ENCODE peak calls at places on chromosomes 12 and 14, in seven cellular contexts. One of them, this sample, is unnamed.

GRCh38 chr12:54032627-54033100 is at the start of gene HOXC5:
- DNase-seq in mucosa of descending colon: peak
- DNase-seq in testis: peak
- DNase-seq in BJ: no peak
- DNase-seq in cardiac fibroblast: peak
- DNase-seq in cardiac muscle cell: peak
- DNase-seq in HL-60: peak
- DNase-seq in this sample: peak

GRCh38 chr14:33568935-33569579 is 381.8 kb downstream of the EGLN3 start:
- DNase-seq in HL-60: no peak
- DNase-seq in cardiac fibroblast: peak
- DNase-seq in BJ: no peak
- DNase-seq in mucosa of descending colon: no peak
- DNase-seq in testis: no peak
- DNase-seq in cardiac muscle cell: peak
- DNase-seq in this sample: no peak

GRCh38 chr12:79415754-79416435 is 274.9 kb downstream of the PAWR start:
- DNase-seq in HL-60: no peak
- DNase-seq in BJ: no peak
- DNase-seq in cardiac fibroblast: peak
- DNase-seq in mucosa of descending colon: no peak
- DNase-seq in testis: no peak
- DNase-seq in cardiac muscle cell: no peak
- DNase-seq in this sample: no peak

GRCh38 chr14:41597647-41598046 is 9.0 kb upstream of the LRFN5 start:
- DNase-seq in mucosa of descending colon: no peak
- DNase-seq in cardiac fibroblast: no peak
- DNase-seq in BJ: no peak
- DNase-seq in testis: peak
- DNase-seq in cardiac muscle cell: no peak
- DNase-seq in HL-60: no peak
- DNase-seq in this sample: no peak

GRCh38 chr12:57005980-57006808 is at the start of gene ZBTB39:
- DNase-seq in HL-60: peak
- DNase-seq in cardiac fibroblast: peak
- DNase-seq in cardiac muscle cell: peak
- DNase-seq in mucosa of descending colon: peak
- DNase-seq in BJ: no peak
- DNase-seq in testis: peak
- DNase-seq in this sample: no peak

GRCh38 chr12:16012086-16012485 is 101.0 kb downstream of the DERA start:
- DNase-seq in mucosa of descending colon: no peak
- DNase-seq in testis: peak
- DNase-seq in BJ: no peak
- DNase-seq in cardiac muscle cell: peak
- DNase-seq in cardiac fibroblast: peak
- DNase-seq in HL-60: no peak
- DNase-seq in this sample: peak

GRCh38 chr12:113221997-113222729 is 899 bp downstream of the TPCN1 start:
- DNase-seq in mucosa of descending colon: no peak
- DNase-seq in BJ: no peak
- DNase-seq in testis: no peak
- DNase-seq in HL-60: peak
- DNase-seq in cardiac fibroblast: no peak
- DNase-seq in cardiac muscle cell: no peak
- DNase-seq in this sample: no peak

GRCh38 chr14:34715108-34715863 is 893 bp upstream of the CFL2 start:
- DNase-seq in cardiac fibroblast: no peak
- DNase-seq in BJ: no peak
- DNase-seq in testis: no peak
- DNase-seq in mucosa of descending colon: no peak
- DNase-seq in cardiac muscle cell: no peak
- DNase-seq in HL-60: no peak
- DNase-seq in this sample: no peak

GRCh38 chr14:78997811-78998210 is 827.6 kb downstream of the NRXN3 start:
- DNase-seq in cardiac muscle cell: peak
- DNase-seq in BJ: no peak
- DNase-seq in cardiac fibroblast: peak
- DNase-seq in HL-60: no peak
- DNase-seq in mucosa of descending colon: no peak
- DNase-seq in testis: peak
- DNase-seq in this sample: peak

GRCh38 chr12:93571854-93572711 is at the start of gene SOCS2:
- DNase-seq in testis: no peak
- DNase-seq in cardiac muscle cell: peak
- DNase-seq in cardiac fibroblast: no peak
- DNase-seq in HL-60: no peak
- DNase-seq in mucosa of descending colon: peak
- DNase-seq in BJ: no peak
- DNase-seq in this sample: no peak

GRCh38 chr12:93570552-93571359 is 1.7 kb upstream of the SOCS2 start:
- DNase-seq in cardiac fibroblast: peak
- DNase-seq in testis: peak
- DNase-seq in mucosa of descending colon: peak
- DNase-seq in HL-60: peak
- DNase-seq in BJ: peak
- DNase-seq in cardiac muscle cell: peak
- DNase-seq in this sample: peak

GRCh38 chr12:93571360-93571853 is 1.1 kb upstream of the SOCS2 start:
- DNase-seq in cardiac fibroblast: peak
- DNase-seq in cardiac muscle cell: peak
- DNase-seq in BJ: no peak
- DNase-seq in HL-60: no peak
- DNase-seq in mucosa of descending colon: peak
- DNase-seq in testis: peak
- DNase-seq in this sample: no peak

GRCh38 chr12:93572712-93573551 is 457 bp downstream of the SOCS2 start:
- DNase-seq in HL-60: no peak
- DNase-seq in mucosa of descending colon: peak
- DNase-seq in testis: peak
- DNase-seq in cardiac muscle cell: peak
- DNase-seq in cardiac fibroblast: peak
- DNase-seq in BJ: no peak
- DNase-seq in this sample: no peak

DNA sequence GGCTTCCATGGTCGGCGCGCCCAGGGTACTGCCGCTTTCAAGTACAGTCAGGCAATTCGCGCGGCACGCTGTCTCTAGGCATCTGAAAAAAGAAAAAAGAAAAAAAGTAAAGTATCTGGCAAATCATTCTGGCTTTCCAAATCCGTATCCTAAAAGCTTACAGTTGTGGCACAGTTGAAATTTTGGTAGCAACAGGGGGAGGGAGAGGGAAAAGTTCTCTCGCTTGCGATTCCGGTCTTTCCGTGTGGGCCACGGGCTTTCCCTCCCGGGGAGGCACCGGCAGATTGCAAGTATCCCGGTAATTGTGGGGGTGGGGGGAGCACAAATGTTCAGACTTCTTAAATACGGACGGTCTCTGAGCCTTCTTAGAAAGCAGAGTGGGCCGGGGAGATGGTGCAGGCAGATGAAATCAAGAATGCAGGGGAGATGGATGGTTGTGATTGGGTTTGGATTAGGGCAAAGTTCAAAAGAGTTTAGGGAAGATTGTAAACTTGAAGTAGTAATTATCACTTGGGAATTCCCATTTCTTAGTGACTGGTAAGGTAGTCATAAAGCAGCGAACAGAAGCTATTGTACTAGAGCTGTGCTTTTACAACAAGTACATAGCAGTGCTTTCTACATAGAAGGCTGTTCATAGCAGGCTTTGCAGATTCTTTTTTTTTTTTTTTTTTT is 1.2 kb downstream of the SOCS2 start:
- DNase-seq in HL-60: no peak
- DNase-seq in mucosa of descending colon: peak
- DNase-seq in BJ: no peak
- DNase-seq in cardiac muscle cell: no peak
- DNase-seq in cardiac fibroblast: peak
- DNase-seq in testis: peak
- DNase-seq in this sample: no peak
- TF ChIP-seq CTCF in HL-60: no peak
- TF ChIP-seq CTCF in mucosa of descending colon: no peak
- TF ChIP-seq CTCF in BJ: no peak
- TF ChIP-seq CTCF in cardiac muscle cell: no peak
- TF ChIP-seq CTCF in cardiac fibroblast: no peak
- TF ChIP-seq CTCF in testis: no peak
- TF ChIP-seq CTCF in this sample: no peak

GRCh38 chr12:94641283-94641682 is 9.1 kb downstream of the TMCC3 start:
- DNase-seq in cardiac muscle cell: no peak
- DNase-seq in testis: no peak
- DNase-seq in HL-60: no peak
- DNase-seq in mucosa of descending colon: no peak
- DNase-seq in BJ: no peak
- DNase-seq in cardiac fibroblast: no peak
- DNase-seq in this sample: no peak

GRCh38 chr12:94637714-94638113 is 12.6 kb downstream of the TMCC3 start:
- DNase-seq in mucosa of descending colon: no peak
- DNase-seq in cardiac muscle cell: no peak
- DNase-seq in testis: no peak
- DNase-seq in cardiac fibroblast: no peak
- DNase-seq in HL-60: no peak
- DNase-seq in BJ: no peak
- DNase-seq in this sample: no peak

GRCh38 chr12:94638521-94638920 is 11.8 kb downstream of the TMCC3 start:
- DNase-seq in BJ: no peak
- DNase-seq in cardiac muscle cell: no peak
- DNase-seq in mucosa of descending colon: no peak
- DNase-seq in HL-60: no peak
- DNase-seq in testis: no peak
- DNase-seq in cardiac fibroblast: no peak
- DNase-seq in this sample: no peak

GRCh38 chr12:94643585-94643984 is 6.8 kb downstream of the TMCC3 start:
- DNase-seq in mucosa of descending colon: no peak
- DNase-seq in testis: no peak
- DNase-seq in BJ: no peak
- DNase-seq in HL-60: peak
- DNase-seq in cardiac fibroblast: no peak
- DNase-seq in cardiac muscle cell: peak
- DNase-seq in this sample: no peak

DNA sequence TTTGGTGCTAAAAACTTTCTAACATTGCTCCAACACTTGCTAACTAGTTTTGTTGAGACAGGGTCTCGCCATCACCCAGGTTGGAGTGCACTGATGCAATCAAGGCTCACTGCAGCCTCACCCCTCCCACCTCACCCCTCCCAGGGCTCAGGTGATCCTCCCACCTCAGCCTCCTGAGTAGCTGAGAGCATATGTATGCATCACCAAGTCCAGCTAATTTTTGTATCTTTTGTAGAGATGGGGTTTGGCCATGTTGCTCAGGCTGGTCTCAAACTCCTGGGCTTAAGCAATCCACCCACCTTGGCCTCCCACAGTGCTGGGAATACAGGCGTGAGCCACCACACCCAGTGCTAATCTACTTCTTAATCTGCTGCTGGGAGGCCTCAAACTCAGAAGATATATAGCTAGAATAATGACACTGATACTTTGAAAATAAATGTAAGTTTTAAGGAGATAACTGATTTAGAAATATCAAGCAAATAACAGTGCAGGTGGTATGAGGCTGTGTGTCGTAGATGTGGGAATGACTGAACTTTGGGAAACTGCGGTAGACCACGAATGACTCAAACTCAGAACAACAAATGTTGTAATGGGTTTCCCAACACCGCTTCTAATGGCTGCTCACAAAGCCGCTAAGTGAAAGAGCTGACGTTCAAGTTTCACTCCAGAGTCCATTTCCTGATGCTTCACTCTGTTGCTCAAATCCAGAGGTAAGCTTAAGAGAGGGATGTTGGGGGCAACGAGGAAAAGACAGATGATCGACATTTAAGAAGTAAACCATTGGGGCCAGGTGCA is 10.0 kb downstream of the TMCC3 start:
- DNase-seq in testis: no peak
- DNase-seq in cardiac fibroblast: peak
- DNase-seq in cardiac muscle cell: peak
- DNase-seq in BJ: no peak
- DNase-seq in mucosa of descending colon: no peak
- DNase-seq in HL-60: peak
- DNase-seq in this sample: peak
- H3K4me3 ChIP-seq in testis: no peak
- H3K4me3 ChIP-seq in cardiac fibroblast: no peak
- H3K4me3 ChIP-seq in cardiac muscle cell: no peak
- H3K4me3 ChIP-seq in BJ: no peak
- H3K4me3 ChIP-seq in mucosa of descending colon: no peak
- H3K4me3 ChIP-seq in HL-60: no peak
- H3K4me3 ChIP-seq in this sample: no peak

DNA sequence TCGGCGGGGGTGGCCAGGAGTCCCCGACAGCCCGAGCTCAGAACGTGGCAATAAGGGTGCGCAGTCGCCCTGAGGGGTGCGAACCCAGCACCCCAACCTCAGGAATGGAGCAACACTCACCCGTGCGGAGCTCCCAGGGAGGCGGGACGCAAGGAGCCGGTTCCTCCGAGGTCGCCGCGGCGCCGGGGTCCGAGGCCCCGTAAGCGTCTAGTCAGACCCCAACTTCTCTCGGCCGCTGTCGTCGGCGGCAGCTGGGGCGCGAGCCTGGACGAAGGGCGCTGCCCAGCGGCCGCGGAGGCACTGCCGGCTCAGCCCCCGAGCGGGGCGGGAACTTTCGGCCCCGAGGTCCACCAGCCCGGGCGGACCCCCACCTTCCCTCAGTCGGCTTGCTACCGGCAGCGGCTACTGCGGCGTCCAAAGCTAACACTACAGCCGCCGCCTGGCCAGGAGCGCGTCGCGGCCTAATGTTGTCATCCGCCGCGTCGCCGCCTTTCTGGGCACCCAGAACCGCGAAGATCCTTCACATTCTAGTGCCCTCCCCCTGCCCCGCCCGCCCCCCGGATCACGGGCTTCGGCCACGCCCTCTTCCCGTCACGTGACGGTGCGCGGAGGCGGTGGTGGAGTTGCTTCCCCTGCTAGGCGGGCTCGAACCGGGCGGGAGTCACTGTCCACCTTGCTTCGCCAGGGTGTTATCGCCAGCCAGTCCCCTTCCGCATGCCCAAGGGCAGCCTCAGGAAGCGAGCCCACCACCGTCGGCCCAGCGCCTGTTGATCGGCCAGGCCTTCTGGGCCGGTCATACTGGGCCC is at the start of gene OSBPL8:
- DNase-seq in HL-60: peak
- DNase-seq in testis: peak
- DNase-seq in cardiac fibroblast: peak
- DNase-seq in cardiac muscle cell: peak
- DNase-seq in BJ: peak
- DNase-seq in mucosa of descending colon: peak
- DNase-seq in this sample: peak
- TF ChIP-seq CTCF in HL-60: no peak
- TF ChIP-seq CTCF in testis: no peak
- TF ChIP-seq CTCF in cardiac fibroblast: no peak
- TF ChIP-seq CTCF in cardiac muscle cell: peak
- TF ChIP-seq CTCF in BJ: peak
- TF ChIP-seq CTCF in mucosa of descending colon: no peak
- TF ChIP-seq CTCF in this sample: no peak

DNA sequence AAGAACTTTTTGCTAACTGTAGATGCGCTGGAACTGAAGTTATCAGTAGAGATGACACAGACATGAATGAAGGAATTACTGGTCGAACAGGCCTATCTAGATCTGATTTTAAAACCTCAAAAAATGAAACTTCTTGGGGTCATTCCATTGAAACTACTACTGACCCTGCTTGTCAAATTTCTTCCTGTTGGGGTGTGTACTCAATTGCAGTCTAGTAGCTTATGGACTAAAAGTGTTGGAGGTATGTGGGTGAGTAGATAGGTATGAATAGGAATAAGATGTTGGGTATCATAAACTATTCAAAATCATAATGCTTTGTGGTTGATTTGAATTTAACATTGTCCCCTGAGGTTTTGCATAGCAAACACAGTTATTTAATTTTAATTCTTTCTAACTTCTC is 9.2 kb downstream of the APOLD1 start:
- DNase-seq in cardiac fibroblast: no peak
- DNase-seq in testis: no peak
- DNase-seq in HL-60: no peak
- DNase-seq in cardiac muscle cell: no peak
- DNase-seq in BJ: no peak
- DNase-seq in mucosa of descending colon: no peak
- DNase-seq in this sample: no peak
- H3K4me3 ChIP-seq in cardiac fibroblast: no peak
- H3K4me3 ChIP-seq in testis: no peak
- H3K4me3 ChIP-seq in HL-60: no peak
- H3K4me3 ChIP-seq in cardiac muscle cell: no peak
- H3K4me3 ChIP-seq in BJ: no peak
- H3K4me3 ChIP-seq in mucosa of descending colon: no peak
- H3K4me3 ChIP-seq in this sample: no peak